ENCODE peak calls at places on chromosomes 13 and 19, in five cellular contexts. V is kidney, O is WERI-Rb-1, R is DMS79, H is HT-29. G is an unnamed sample.

GRCh38 chr13:55199132-55199531 is 1941.6 kb upstream of the PRR20A start:
- DNase-seq in V (no peak), H (peak; percentile 25), R (no peak), O (peak; percentile 10), G (no peak)

GRCh38 chr13:110677731-110678545 is 28.0 kb downstream of the CARS2 start:
- DNase-seq in V (no peak), O (no peak), H (no peak), R (no peak), G (no peak)

GRCh38 chr19:10835089-10835753 is 791 bp downstream of the TMED1 start:
- DNase-seq in O (no peak), R (no peak), H (no peak), V (no peak), G (no peak)

GRCh38 chr13:37039908-37040307 is 19.6 kb downstream of the SUPT20H start:
- DNase-seq in O (no peak), H (no peak), R (no peak), V (no peak), G (no peak)

GRCh38 chr13:76725211-76725610 is 161.0 kb downstream of the KCTD12 start:
- DNase-seq in O (no peak), R (no peak), V (no peak), H (no peak), G (no peak)

GRCh38 chr19:13208131-13208963 is 58.1 kb downstream of the IER2 start:
- DNase-seq in V (peak; percentile 84), R (no peak), H (no peak), O (no peak), G (peak; percentile 90)

GRCh38 chr19:31506102-31506501 is 156.9 kb upstream of the TSHZ3 start:
- DNase-seq in H (no peak), O (no peak), R (no peak), V (no peak), G (no peak)

GRCh38 chr13:80274643-80275042 is 66.3 kb downstream of the SPRY2 start:
- DNase-seq in R (no peak), V (no peak), O (no peak), H (no peak), G (no peak)

GRCh38 chr13:43608400-43609137 is 178.2 kb downstream of the ENOX1 start:
- DNase-seq in V (no peak), H (no peak), O (no peak), R (no peak), G (no peak)

GRCh38 chr19:22604571-22605274 is 29.4 kb upstream of the ZNF492 start:
- DNase-seq in R (no peak), O (no peak), V (no peak), H (no peak), G (no peak)

GRCh38 chr19:48552406-48553322 is 692 bp downstream of the SULT2B1 start:
- DNase-seq in H (no peak), R (no peak), V (no peak), O (no peak), G (no peak)

GRCh38 chr13:102045713-102046112 is 356.1 kb downstream of the FGF14 start:
- DNase-seq in O (peak; percentile 50), H (no peak), V (no peak), R (peak; percentile 72), G (no peak)

GRCh38 chr13:35475960-35476943 is at the start of gene MAB21L1:
- DNase-seq in H (no peak), V (peak; percentile 50), O (peak; percentile 95), R (no peak), G (peak; percentile 58)

GRCh38 chr13:97600438-97601080 is 166.6 kb downstream of the RAP2A start:
- DNase-seq in H (peak; percentile 34), R (peak; percentile 12), O (no peak), V (no peak), G (no peak)

GRCh38 chr19:44624840-44625354 is 11.5 kb downstream of the IGSF23 start:
- DNase-seq in R (no peak), O (no peak), H (no peak), V (no peak), G (no peak)

GRCh38 chr19:18049390-18049789 is 37.3 kb downstream of the IL12RB1 start:
- DNase-seq in V (peak; percentile 98), R (no peak), O (no peak), H (no peak), G (peak; percentile 55)

GRCh38 chr19:51607920-51608562 is 22.2 kb downstream of the SIGLEC5 start:
- DNase-seq in R (no peak), V (peak; percentile 84), O (peak; percentile 24), H (peak; percentile 96), G (peak; percentile 75)

GRCh38 chr13:93218583-93218982 is 8.0 kb upstream of the GPC6 start:
- DNase-seq in O (no peak), R (no peak), V (no peak), H (no peak), G (no peak)

GRCh38 chr19:38211779-38212178 is 12.2 kb downstream of the DPF1 start:
- DNase-seq in H (no peak), V (no peak), O (no peak), R (no peak), G (no peak)

GRCh38 chr19:55320844-55321419 is 4.2 kb downstream of the TMEM150B start:
- DNase-seq in V (no peak), H (no peak), O (no peak), R (no peak), G (no peak)

GRCh38 chr19:31066385-31066784 is 282.9 kb downstream of the TSHZ3 start:
- DNase-seq in H (no peak), O (no peak), R (peak; percentile 48), V (no peak), G (peak; percentile 70)

GRCh38 chr19:45819769-45820168 is 4.7 kb upstream of the RSPH6A start:
- DNase-seq in V (no peak), H (no peak), O (no peak), R (no peak), G (no peak)

GRCh38 chr13:47289578-47289977 is 392.7 kb upstream of the HTR2A start:
- DNase-seq in R (no peak), V (no peak), H (peak; percentile 57), O (no peak), G (no peak)

GRCh38 chr13:62626771-62627170 is 1211.1 kb upstream of the PCDH20 start:
- DNase-seq in O (no peak), H (no peak), V (no peak), R (no peak), G (no peak)

GRCh38 chr19:54364775-54365257 is at the start of gene LAIR1:
- DNase-seq in R (no peak), O (no peak), V (peak; percentile 83), H (no peak), G (no peak)

GRCh38 chr19:5880604-5881078 is 10.3 kb upstream of the FUT5 start:
- DNase-seq in O (no peak), R (no peak), V (peak; percentile 91), H (no peak), G (peak; percentile 87)

G was measured in AG08396.